ENCODE peak calls at places on chromosomes 16 and 17, in four cellular contexts. K is CD8-positive, alpha-beta T cell; B is fibroblast of mammary gland; D is OCI-LY7. O is an unnamed sample.

GRCh38 chr17:9475259-9475658 is 100.4 kb downstream of the STX8 start:
- DNase-seq in B (no peak), D (no peak), K (no peak), O (peak; percentile 87)

GRCh38 chr17:79188048-79188447 is 113.4 kb downstream of the ENGASE start:
- DNase-seq in K (no peak), B (no peak), D (peak; percentile 61), O (peak; percentile 68)

GRCh38 chr16:4681471-4682083 is 11.8 kb upstream of the NUDT16L1 start:
- DNase-seq in B (no peak), D (no peak), K (no peak), O (no peak)

GRCh38 chr16:2973081-2973480 is 3.9 kb downstream of the PAQR4 start:
- DNase-seq in K (no peak), B (no peak), D (no peak), O (no peak)

GRCh38 chr16:66357523-66357928 is 9.0 kb upstream of the CDH5 start:
- DNase-seq in K (no peak), D (peak; percentile 49), B (peak; percentile 82), O (no peak)

GRCh38 chr17:41739661-41740352 is 5.4 kb upstream of the HAP1 start:
- DNase-seq in B (peak; percentile 46), K (no peak), D (no peak), O (no peak)

GRCh38 chr16:84839956-84840355 is 20.2 kb downstream of the CRISPLD2 start:
- DNase-seq in B (peak; percentile 84), K (no peak), D (no peak), O (no peak)

GRCh38 chr17:61492759-61493526 is 40.7 kb downstream of the TBX4 start:
- DNase-seq in D (no peak), B (peak; percentile 11), K (no peak), O (no peak)

GRCh38 chr16:2467301-2468141 is 3.6 kb upstream of the NTN3 start:
- DNase-seq in B (peak; percentile 78), D (peak; percentile 79), K (no peak), O (peak; percentile 59)

GRCh38 chr17:58969156-58969555 is 137.5 kb downstream of the TRIM37 start:
- DNase-seq in K (no peak), D (no peak), B (no peak), O (no peak)

GRCh38 chr17:3528604-3529511 is 28.8 kb downstream of the TRPV3 start:
- DNase-seq in D (no peak), K (no peak), B (no peak), O (no peak)

GRCh38 chr17:82358467-82359350 is at the start of gene TEX19:
- DNase-seq in K (no peak), D (peak; percentile 82), B (peak; percentile 16), O (no peak)

GRCh38 chr16:85781685-85782370 is 17.5 kb downstream of the EMC8 start:
- DNase-seq in B (peak; percentile 34), K (no peak), D (no peak), O (peak; percentile 76)

GRCh38 chr17:76993636-76994035 is 125.4 kb downstream of the MGAT5B start:
- DNase-seq in D (peak; percentile 49), B (no peak), K (no peak), O (no peak)

GRCh38 chr17:16178836-16179235 is 36.5 kb downstream of the NCOR1 start:
- DNase-seq in K (no peak), D (no peak), B (peak; percentile 66), O (no peak)

GRCh38 chr17:78736526-78737079 is 45.5 kb downstream of the CYTH1 start:
- DNase-seq in D (peak; percentile 91), K (peak; percentile 35), B (peak; percentile 35), O (no peak)

GRCh38 chr17:37557482-37557881 is 51.7 kb downstream of the SYNRG start:
- DNase-seq in D (no peak), K (no peak), B (no peak), O (no peak)

GRCh38 chr17:4407851-4408250 is 25.9 kb upstream of the SPNS3 start:
- DNase-seq in K (no peak), B (peak; percentile 6), D (peak; percentile 41), O (no peak)

GRCh38 chr16:27237229-27238015 is 31.1 kb downstream of the NSMCE1 start:
- DNase-seq in B (no peak), D (peak; percentile 53), K (no peak), O (no peak)

GRCh38 chr16:52742608-52743007 is 195.7 kb upstream of the TOX3 start:
- DNase-seq in D (no peak), B (no peak), K (no peak), O (no peak)

GRCh38 chr16:28930652-28931051 is 1.1 kb upstream of the CD19 start:
- DNase-seq in B (no peak), D (peak; percentile 97), K (no peak), O (no peak)

GRCh38 chr17:6940186-6940649 is 55.6 kb upstream of the ALOX12 start:
- DNase-seq in K (no peak), B (peak; percentile 51), D (no peak), O (no peak)

GRCh38 chr17:72927146-72927545 is 165.3 kb downstream of the SLC39A11 start:
- DNase-seq in K (no peak), B (no peak), D (no peak), O (no peak)

GRCh38 chr17:31251075-31251474 is 46.0 kb downstream of the OMG start:
- DNase-seq in D (no peak), B (peak; percentile 32), K (no peak), O (no peak)
- H3K4me3 ChIP-seq in D (no peak overlapping the region), B (no peak overlapping the region), K (no peak overlapping the region), O (no peak overlapping the region)

DNA sequence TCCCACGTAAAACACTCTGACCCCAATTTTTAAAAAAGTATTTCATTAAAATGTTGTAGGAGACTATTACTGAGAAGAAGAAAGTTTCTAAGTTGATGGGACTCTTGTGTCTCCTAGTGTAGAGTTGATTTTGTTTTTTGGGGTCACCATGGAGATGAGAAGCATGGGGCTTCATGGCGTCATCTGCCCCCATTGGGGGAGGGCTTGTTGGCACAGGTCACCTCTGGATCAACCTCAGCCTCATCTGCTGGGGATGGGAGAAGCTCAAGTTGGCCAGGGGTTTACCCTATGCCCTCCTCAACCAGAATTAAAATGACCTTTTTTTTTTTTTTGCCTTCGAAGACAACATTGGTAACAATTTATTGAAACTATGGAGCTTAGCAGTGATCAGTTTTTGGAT is 28.3 kb downstream of the MSI2 start:
- DNase-seq in B (no peak), K (no peak), D (no peak), O (no peak)
- H3K4me3 ChIP-seq in B (no peak overlapping the region), K (no peak overlapping the region), D (peak overlapping the region; percentile 54), O (no peak overlapping the region)

DNA sequence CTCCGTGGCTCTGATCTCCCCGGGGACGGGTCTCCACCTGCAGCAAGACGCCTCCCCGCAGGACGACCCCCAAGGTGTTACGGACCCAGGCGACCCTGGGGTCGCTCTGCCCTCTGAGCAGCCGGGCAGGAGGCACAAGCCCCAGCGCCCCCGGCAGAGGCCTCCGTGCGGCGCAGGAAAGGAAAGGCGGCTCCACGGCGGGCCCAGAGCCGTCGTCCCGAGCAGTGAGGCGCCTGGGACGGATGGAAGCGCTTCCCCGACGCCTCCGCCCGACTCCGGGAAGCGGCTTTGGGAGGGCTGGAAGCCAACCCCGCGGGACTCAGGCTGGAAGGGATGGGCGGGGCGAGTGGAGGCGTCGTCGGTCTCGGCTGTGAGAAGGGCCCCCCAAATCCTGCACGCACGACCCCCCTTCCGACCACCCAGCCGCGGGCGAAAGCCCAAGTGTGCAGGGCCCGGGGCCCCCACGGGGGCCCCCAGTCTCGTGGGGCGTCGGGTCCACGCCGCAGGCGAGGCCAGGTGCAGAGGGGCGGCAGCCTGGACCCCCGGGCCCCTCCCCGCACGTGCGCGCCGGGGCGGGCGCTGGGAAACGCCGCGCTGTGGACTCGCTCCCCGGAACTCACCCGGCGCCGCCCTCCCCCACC is 32.7 kb upstream of the RPH3AL start:
- DNase-seq in B (no peak), D (peak; percentile 20), K (no peak), O (no peak)
- H3K4me3 ChIP-seq in B (peak overlapping the region; percentile 6), D (peak overlapping the region; percentile 66), K (peak overlapping the region; percentile 48), O (peak overlapping the region; percentile 57)

GRCh38 chr16:48613061-48613957 is 3.3 kb upstream of the N4BP1 start:
- DNase-seq in B (no peak), K (peak; percentile 53), D (peak; percentile 35), O (no peak)
- H3K4me3 ChIP-seq in B (no peak overlapping the region), K (peak overlapping the region; percentile 22), D (peak overlapping the region; percentile 29), O (no peak overlapping the region)

DNA sequence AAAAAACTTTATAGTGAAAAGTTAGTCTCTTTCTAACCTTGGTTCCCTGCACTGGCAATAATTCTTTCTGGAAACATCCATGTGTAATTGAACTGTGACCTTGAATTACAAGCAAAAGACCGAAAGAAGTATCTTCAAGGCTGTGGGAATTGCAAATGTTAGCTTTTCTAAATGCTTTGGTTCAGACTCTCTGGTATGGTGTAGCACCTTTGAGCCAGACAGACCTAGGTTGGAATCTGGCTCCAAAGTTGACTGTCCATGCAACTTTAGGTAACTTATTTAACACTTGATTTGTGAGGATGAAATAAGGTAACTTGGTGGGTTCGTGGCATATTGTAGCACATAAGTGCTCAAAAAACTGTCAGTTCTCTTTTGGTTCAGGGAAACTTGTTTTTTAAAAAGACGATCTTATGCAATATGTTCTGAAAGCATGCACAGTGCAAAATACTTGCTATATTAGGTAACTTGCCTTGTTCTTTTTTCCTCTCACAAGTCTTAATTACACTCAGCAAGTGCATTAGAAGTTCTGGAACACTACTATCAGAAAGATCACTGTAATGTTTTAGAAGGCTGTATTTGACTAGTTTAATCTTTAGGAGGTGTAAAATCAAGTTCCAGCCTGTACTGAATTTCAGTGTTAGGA is 46.3 kb downstream of the TANGO6 start:
- DNase-seq in B (no peak), D (no peak), K (no peak), O (no peak)
- H3K4me3 ChIP-seq in B (no peak overlapping the region), D (no peak overlapping the region), K (no peak overlapping the region), O (no peak overlapping the region)

GRCh38 chr17:42920106-42920900 is 19.7 kb downstream of the G6PC1 start:
- DNase-seq in B (no peak), D (no peak), K (no peak), O (no peak)
- H3K4me3 ChIP-seq in B (no peak overlapping the region), D (no peak overlapping the region), K (no peak overlapping the region), O (no peak overlapping the region)

DNA sequence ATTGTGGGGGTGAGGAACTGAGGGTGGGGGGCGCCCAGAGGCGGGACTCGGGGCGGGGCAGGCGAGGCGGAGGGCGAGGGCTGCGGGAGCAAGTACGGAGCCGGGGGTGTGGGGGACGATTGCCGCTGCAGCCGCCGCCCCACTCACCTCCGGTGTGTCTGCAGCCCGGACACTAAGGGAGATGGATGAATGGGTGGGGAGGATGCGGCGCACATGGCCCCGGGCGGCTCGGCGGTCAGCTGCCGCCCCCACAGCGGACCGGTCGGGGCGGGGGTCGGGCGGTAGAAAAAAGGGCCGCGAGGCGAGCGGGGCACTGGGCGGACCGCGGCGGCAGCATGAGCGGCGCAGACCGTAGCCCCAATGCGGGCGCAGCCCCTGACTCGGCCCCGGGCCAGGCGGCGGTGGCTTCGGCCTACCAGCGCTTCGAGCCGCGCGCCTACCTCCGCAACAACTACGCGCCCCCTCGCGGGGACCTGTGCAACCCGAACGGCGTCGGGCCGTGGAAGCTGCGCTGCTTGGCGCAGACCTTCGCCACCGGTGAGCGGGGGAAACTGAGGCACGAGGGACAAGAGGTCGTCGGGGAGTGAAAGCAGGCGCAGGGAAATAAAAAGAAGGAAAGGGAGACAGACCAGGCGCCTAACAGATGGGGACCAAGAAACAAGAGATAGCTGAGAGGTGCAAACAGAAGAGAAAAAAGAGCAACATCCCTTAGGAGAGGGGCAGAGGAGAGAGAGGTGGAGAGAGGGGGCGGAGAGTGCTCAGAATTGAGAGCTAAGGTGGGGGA is at the start of gene PNMT:
- DNase-seq in D (peak; percentile 56), B (peak; percentile 42), K (peak; percentile 37), O (peak; percentile 70)
- H3K4me3 ChIP-seq in D (no peak within 1 kb of the TSS), B (no peak within 1 kb of the TSS), K (peak within 1 kb of the TSS; percentile 50), O (peak within 1 kb of the TSS; percentile 57)